ENCODE peak calls at places on chromosomes 1 and 21, in eight cellular contexts. One of them, this sample, is unnamed.

GRCh38 chr1:43708006-43708412 is 673 bp downstream of the ST3GAL3 start:
- DNase-seq in GM12891: no peak
- DNase-seq in posterior cingulate gyrus: no peak
- DNase-seq in activated gamma-delta T cell: no peak
- DNase-seq in astrocyte of the cerebellum: no peak
- DNase-seq in progenitor cell of endocrine pancreas: no peak
- DNase-seq in AML-193: peak
- DNase-seq in Right ventricle myocardium superior: no peak
- DNase-seq in this sample: no peak

GRCh38 chr1:214641214-214641895 is 38.4 kb downstream of the CENPF start:
- DNase-seq in astrocyte of the cerebellum: no peak
- DNase-seq in GM12891: no peak
- DNase-seq in AML-193: no peak
- DNase-seq in posterior cingulate gyrus: no peak
- DNase-seq in progenitor cell of endocrine pancreas: no peak
- DNase-seq in Right ventricle myocardium superior: no peak
- DNase-seq in activated gamma-delta T cell: no peak
- DNase-seq in this sample: no peak

GRCh38 chr1:57544345-57544744 is 120.5 kb upstream of the DAB1 start:
- DNase-seq in astrocyte of the cerebellum: no peak
- DNase-seq in AML-193: no peak
- DNase-seq in GM12891: no peak
- DNase-seq in posterior cingulate gyrus: no peak
- DNase-seq in progenitor cell of endocrine pancreas: no peak
- DNase-seq in activated gamma-delta T cell: no peak
- DNase-seq in Right ventricle myocardium superior: no peak
- DNase-seq in this sample: no peak

GRCh38 chr1:29210278-29211085 is 20.3 kb downstream of the MECR start:
- DNase-seq in Right ventricle myocardium superior: no peak
- DNase-seq in GM12891: no peak
- DNase-seq in activated gamma-delta T cell: no peak
- DNase-seq in AML-193: no peak
- DNase-seq in progenitor cell of endocrine pancreas: no peak
- DNase-seq in posterior cingulate gyrus: no peak
- DNase-seq in astrocyte of the cerebellum: no peak
- DNase-seq in this sample: no peak

GRCh38 chr1:18288609-18289219 is 181.1 kb downstream of the IGSF21 start:
- DNase-seq in progenitor cell of endocrine pancreas: no peak
- DNase-seq in activated gamma-delta T cell: no peak
- DNase-seq in Right ventricle myocardium superior: no peak
- DNase-seq in AML-193: no peak
- DNase-seq in posterior cingulate gyrus: no peak
- DNase-seq in astrocyte of the cerebellum: no peak
- DNase-seq in GM12891: no peak
- DNase-seq in this sample: no peak

GRCh38 chr1:238517710-238518109 is 627.0 kb upstream of the ZP4 start:
- DNase-seq in astrocyte of the cerebellum: no peak
- DNase-seq in posterior cingulate gyrus: no peak
- DNase-seq in activated gamma-delta T cell: no peak
- DNase-seq in GM12891: no peak
- DNase-seq in Right ventricle myocardium superior: no peak
- DNase-seq in AML-193: no peak
- DNase-seq in progenitor cell of endocrine pancreas: no peak
- DNase-seq in this sample: no peak

GRCh38 chr1:46043491-46044017 is 88.9 kb downstream of the PIK3R3 start:
- DNase-seq in activated gamma-delta T cell: no peak
- DNase-seq in posterior cingulate gyrus: no peak
- DNase-seq in astrocyte of the cerebellum: no peak
- DNase-seq in Right ventricle myocardium superior: no peak
- DNase-seq in AML-193: peak
- DNase-seq in GM12891: no peak
- DNase-seq in progenitor cell of endocrine pancreas: no peak
- DNase-seq in this sample: no peak

GRCh38 chr1:98702976-98703375 is 41.5 kb downstream of the SNX7 start:
- DNase-seq in progenitor cell of endocrine pancreas: no peak
- DNase-seq in activated gamma-delta T cell: no peak
- DNase-seq in posterior cingulate gyrus: no peak
- DNase-seq in Right ventricle myocardium superior: no peak
- DNase-seq in astrocyte of the cerebellum: no peak
- DNase-seq in AML-193: no peak
- DNase-seq in GM12891: no peak
- DNase-seq in this sample: no peak

GRCh38 chr1:942864-943533 is 16.1 kb downstream of the NOC2L start:
- DNase-seq in GM12891: no peak
- DNase-seq in astrocyte of the cerebellum: peak
- DNase-seq in Right ventricle myocardium superior: peak
- DNase-seq in AML-193: no peak
- DNase-seq in progenitor cell of endocrine pancreas: no peak
- DNase-seq in activated gamma-delta T cell: no peak
- DNase-seq in posterior cingulate gyrus: no peak
- DNase-seq in this sample: peak

GRCh38 chr1:81950845-81951244 is 150.1 kb downstream of the ADGRL2 start:
- DNase-seq in GM12891: no peak
- DNase-seq in astrocyte of the cerebellum: no peak
- DNase-seq in progenitor cell of endocrine pancreas: no peak
- DNase-seq in posterior cingulate gyrus: no peak
- DNase-seq in Right ventricle myocardium superior: no peak
- DNase-seq in activated gamma-delta T cell: no peak
- DNase-seq in AML-193: no peak
- DNase-seq in this sample: no peak

GRCh38 chr1:109802901-109803561 is 39.3 kb upstream of the EPS8L3 start:
- DNase-seq in progenitor cell of endocrine pancreas: no peak
- DNase-seq in AML-193: no peak
- DNase-seq in Right ventricle myocardium superior: no peak
- DNase-seq in astrocyte of the cerebellum: no peak
- DNase-seq in GM12891: no peak
- DNase-seq in activated gamma-delta T cell: no peak
- DNase-seq in posterior cingulate gyrus: peak
- DNase-seq in this sample: no peak

GRCh38 chr21:43634618-43635017 is 24.7 kb downstream of the HSF2BP start:
- DNase-seq in posterior cingulate gyrus: no peak
- DNase-seq in astrocyte of the cerebellum: no peak
- DNase-seq in AML-193: no peak
- DNase-seq in activated gamma-delta T cell: no peak
- DNase-seq in GM12891: no peak
- DNase-seq in progenitor cell of endocrine pancreas: no peak
- DNase-seq in Right ventricle myocardium superior: no peak
- DNase-seq in this sample: no peak